ENCODE peak calls at places on chromosomes 12 and 14, in four cellular contexts. One of them, this sample, is unnamed.

GRCh38 chr12:106429043-106429552 is 71.5 kb downstream of the POLR3B start:
- DNase-seq in GM12878: no peak
- DNase-seq in K562: no peak
- DNase-seq in HepG2: no peak
- DNase-seq in this sample: no peak

GRCh38 chr14:101813171-101813759 is 51.8 kb downstream of the PPP2R5C start:
- DNase-seq in GM12878: no peak
- DNase-seq in K562: no peak
- DNase-seq in HepG2: no peak
- DNase-seq in this sample: no peak

GRCh38 chr12:29944269-29945000 is 160.7 kb upstream of the TMTC1 start:
- DNase-seq in GM12878: no peak
- DNase-seq in K562: no peak
- DNase-seq in HepG2: no peak
- DNase-seq in this sample: no peak

GRCh38 chr14:68523994-68524725 is 268.7 kb downstream of the ZFP36L1 start:
- DNase-seq in GM12878: no peak
- DNase-seq in K562: no peak
- DNase-seq in HepG2: no peak
- DNase-seq in this sample: no peak

GRCh38 chr12:19095869-19096480 is 33.6 kb upstream of the PLEKHA5 start:
- DNase-seq in GM12878: no peak
- DNase-seq in K562: no peak
- DNase-seq in HepG2: no peak
- DNase-seq in this sample: peak

GRCh38 chr12:117507547-117507946 is 146.1 kb upstream of the NOS1 start:
- DNase-seq in GM12878: no peak
- DNase-seq in K562: no peak
- DNase-seq in HepG2: no peak
- DNase-seq in this sample: no peak

GRCh38 chr12:41286426-41286825 is 98.3 kb downstream of the PDZRN4 start:
- DNase-seq in GM12878: no peak
- DNase-seq in K562: no peak
- DNase-seq in HepG2: peak
- DNase-seq in this sample: peak

GRCh38 chr12:95624544-95624943 is 73.3 kb upstream of the USP44 start:
- DNase-seq in GM12878: no peak
- DNase-seq in K562: no peak
- DNase-seq in HepG2: peak
- DNase-seq in this sample: peak

GRCh38 chr14:105765893-105766614 is 239.7 kb downstream of the TMEM121 start:
- DNase-seq in GM12878: no peak
- DNase-seq in K562: no peak
- DNase-seq in HepG2: no peak
- DNase-seq in this sample: no peak

GRCh38 chr12:117143008-117143532 is 43.9 kb upstream of the TESC start:
- DNase-seq in GM12878: no peak
- DNase-seq in K562: no peak
- DNase-seq in HepG2: peak
- DNase-seq in this sample: peak

DNA sequence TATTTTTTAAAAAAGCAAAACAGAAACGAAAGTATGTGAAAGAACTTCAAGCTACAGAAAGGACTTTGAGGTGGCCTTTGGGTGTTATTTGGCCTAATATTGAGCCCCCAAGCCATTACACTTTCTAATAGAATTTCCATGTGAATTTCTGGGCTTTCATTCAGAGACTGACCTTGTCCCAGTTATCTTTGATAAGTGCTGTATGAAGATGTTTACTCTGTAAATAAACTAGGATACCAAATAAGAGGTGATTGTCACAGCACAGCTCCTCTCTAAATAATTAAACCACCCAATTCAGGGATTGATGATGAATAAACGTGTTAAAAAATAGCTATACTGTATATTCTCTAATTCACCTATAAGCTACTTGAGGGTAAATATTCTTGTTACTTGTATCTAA is 32.8 kb upstream of the PPFIBP1 start:
- DNase-seq in GM12878: no peak
- DNase-seq in K562: no peak
- DNase-seq in HepG2: no peak
- DNase-seq in this sample: no peak
- TF ChIP-seq ESRRA in GM12878: no peak
- TF ChIP-seq ESRRA in K562: no peak
- TF ChIP-seq ESRRA in HepG2: no peak
- TF ChIP-seq ESRRA in this sample: no peak

DNA sequence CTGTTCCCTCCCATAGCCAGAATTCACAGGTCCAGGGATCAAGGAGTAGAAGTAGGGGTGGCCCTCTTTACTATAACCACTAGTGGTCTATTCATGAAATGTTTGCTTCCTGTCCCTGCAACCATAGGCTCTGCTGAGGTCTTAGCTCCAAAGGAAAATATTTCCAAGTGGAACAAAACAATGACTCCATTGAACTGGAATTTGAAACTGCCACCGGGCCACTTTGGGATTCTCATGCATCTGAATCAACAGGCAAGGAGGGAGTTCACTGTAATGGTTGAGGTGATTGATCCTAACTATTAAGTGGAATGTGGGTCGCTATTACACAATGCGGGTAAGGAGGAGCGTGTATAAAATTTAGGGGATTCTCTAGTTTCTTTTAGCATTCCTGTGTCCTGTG is 197.0 kb downstream of the ETNK1 start:
- DNase-seq in GM12878: no peak
- DNase-seq in K562: no peak
- DNase-seq in HepG2: peak
- DNase-seq in this sample: no peak
- TF ChIP-seq EP300 in GM12878: no peak
- TF ChIP-seq EP300 in K562: no peak
- TF ChIP-seq EP300 in HepG2: no peak
- TF ChIP-seq EP300 in this sample: no peak

GRCh38 chr12:103829092-103829491 is 11.9 kb downstream of the NT5DC3 start:
- DNase-seq in GM12878: no peak
- DNase-seq in K562: no peak
- DNase-seq in HepG2: no peak
- DNase-seq in this sample: no peak
- TF ChIP-seq ESRRA in GM12878: no peak
- TF ChIP-seq ESRRA in K562: no peak
- TF ChIP-seq ESRRA in HepG2: no peak
- TF ChIP-seq ESRRA in this sample: no peak

DNA sequence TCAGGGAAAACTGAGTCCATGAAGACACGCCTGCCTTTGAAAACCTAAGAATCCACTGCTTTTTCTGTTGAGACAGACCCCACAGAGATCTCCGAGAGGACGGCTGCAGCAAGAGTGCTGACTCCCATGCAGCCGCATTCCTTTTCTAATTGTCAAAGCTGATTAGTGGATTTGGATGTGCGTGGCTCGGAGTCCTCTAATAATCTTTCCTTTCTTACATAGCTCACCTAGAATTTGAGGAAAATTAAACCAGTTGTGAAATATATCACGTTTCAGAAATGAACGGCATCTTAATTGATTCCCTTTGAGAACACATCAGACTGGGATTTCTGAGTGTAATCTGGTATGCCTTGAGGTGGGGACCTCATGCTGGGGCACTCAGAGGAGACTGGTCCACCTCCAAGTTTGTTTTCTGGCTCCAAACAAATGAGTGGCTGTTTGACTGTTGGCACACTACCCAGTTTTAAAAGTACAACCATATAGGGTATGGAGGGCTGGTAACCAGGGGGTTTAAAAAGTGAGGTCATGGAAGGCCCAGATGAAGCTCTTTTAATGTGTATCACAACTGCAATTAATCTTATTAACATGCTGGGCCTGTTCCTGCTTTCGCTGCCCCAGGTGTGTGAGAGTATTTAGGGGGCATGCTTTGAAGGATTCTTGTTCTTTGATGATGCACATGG is 63.3 kb downstream of the RASSF3 start:
- DNase-seq in GM12878: no peak
- DNase-seq in K562: no peak
- DNase-seq in HepG2: peak
- DNase-seq in this sample: no peak
- TF ChIP-seq EP300 in GM12878: no peak
- TF ChIP-seq EP300 in K562: no peak
- TF ChIP-seq EP300 in HepG2: no peak
- TF ChIP-seq EP300 in this sample: no peak

DNA sequence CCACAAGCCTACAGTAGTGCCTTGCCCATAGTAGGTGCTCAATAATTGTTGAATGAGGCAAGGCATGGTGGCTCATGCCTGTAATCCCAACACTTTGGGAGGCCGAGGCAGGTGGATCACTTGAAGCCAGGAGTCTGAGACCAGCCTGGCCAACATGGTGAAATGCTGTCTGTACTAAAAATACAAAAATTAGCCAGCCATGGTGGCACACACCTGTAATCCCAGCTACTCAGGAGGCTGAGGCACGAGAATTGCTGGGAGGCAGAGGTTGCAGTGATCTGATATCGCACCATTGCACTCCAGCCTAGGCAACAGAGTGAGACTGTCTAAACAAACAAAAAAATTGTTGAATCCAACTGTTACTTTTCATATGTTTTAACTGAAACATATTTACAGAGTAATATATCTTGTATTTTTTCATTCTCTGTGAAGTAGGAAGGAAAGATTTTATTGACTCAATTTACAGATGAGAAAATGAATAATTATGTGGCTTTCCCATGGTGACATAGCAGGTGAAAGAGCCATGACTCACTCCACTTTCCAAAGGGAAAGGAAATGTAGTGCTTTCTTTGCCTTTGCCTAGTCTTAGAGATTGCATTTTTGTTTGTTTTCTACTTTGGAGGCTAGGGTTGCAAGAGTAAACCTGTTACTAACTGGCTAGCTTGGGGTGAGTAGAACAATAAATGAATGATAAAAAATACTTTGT is 95.4 kb upstream of the SLC38A4 start:
- DNase-seq in GM12878: no peak
- DNase-seq in K562: no peak
- DNase-seq in HepG2: peak
- DNase-seq in this sample: peak
- TF ChIP-seq ESRRA in GM12878: no peak
- TF ChIP-seq ESRRA in K562: no peak
- TF ChIP-seq ESRRA in HepG2: no peak
- TF ChIP-seq ESRRA in this sample: no peak

DNA sequence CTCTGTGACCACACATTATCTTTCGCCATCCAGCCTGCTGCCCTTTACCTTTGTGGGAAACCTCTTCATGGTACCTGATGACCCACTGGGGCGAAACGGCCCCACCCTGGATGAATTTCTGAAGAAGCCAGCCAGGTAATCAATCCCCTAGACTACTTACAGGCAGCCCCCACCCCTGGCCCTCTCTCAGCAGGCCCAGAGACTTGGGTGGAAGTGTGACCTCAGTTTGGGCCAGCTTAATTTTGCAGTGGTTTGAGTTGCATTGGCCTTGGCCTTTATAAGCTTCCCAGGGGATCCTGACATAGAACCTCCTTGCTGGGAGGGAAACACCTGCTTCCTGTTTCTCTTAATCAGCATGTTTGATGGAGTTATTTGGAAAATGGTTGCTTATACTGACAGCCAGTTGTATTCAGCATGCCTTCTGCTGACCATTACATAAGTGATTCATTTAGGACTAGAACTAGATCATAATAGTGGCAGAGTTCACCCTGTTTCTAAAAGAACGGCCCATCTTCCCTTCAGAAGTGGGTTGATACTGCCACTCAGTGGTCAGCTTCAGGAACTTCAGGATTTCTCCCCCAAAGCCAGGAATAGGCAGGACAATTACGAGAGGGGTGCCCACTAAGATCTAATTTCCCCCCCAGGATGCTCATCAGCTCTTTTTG is 6.1 kb downstream of the SDR39U1 start:
- DNase-seq in GM12878: no peak
- DNase-seq in K562: peak
- DNase-seq in HepG2: peak
- DNase-seq in this sample: peak
- TF ChIP-seq EP300 in GM12878: no peak
- TF ChIP-seq EP300 in K562: no peak
- TF ChIP-seq EP300 in HepG2: no peak
- TF ChIP-seq EP300 in this sample: no peak

This sample was measured in A549.